ENCODE peak calls at places on chromosomes 5 and 9, in nine cellular contexts. One of them, this sample, is unnamed.

GRCh38 chr5:54905942-54906537 is 79.4 kb downstream of the ESM1 start:
- DNase-seq in GM13977: no peak
- DNase-seq in A172: peak
- DNase-seq in stomach: peak
- DNase-seq in activated T-cell treated with anti-CD3 and anti-CD28 coated beads for 4 hours: peak
- DNase-seq in pancreas: no peak
- DNase-seq in stimulated activated CD4-positive, alpha-beta T cell treated with anti-CD3 and anti-CD28 coated beads, Interleukin-12 subunit alpha, Interleukin-12 subunit beta, amount 100 ng/mL, for 24 hours: peak
- DNase-seq in neuronal stem cell: peak
- DNase-seq in choroid plexus epithelial cell: peak
- DNase-seq in this sample: peak

GRCh38 chr9:110788871-110789270 is 120.3 kb downstream of the MUSK start:
- DNase-seq in pancreas: no peak
- DNase-seq in activated T-cell treated with anti-CD3 and anti-CD28 coated beads for 4 hours: no peak
- DNase-seq in stomach: no peak
- DNase-seq in GM13977: no peak
- DNase-seq in choroid plexus epithelial cell: no peak
- DNase-seq in neuronal stem cell: no peak
- DNase-seq in stimulated activated CD4-positive, alpha-beta T cell treated with anti-CD3 and anti-CD28 coated beads, Interleukin-12 subunit alpha, Interleukin-12 subunit beta, amount 100 ng/mL, for 24 hours: no peak
- DNase-seq in A172: no peak
- DNase-seq in this sample: peak

GRCh38 chr9:90680534-90680933 is 37.9 kb upstream of the DIRAS2 start:
- DNase-seq in neuronal stem cell: no peak
- DNase-seq in pancreas: no peak
- DNase-seq in activated T-cell treated with anti-CD3 and anti-CD28 coated beads for 4 hours: no peak
- DNase-seq in GM13977: no peak
- DNase-seq in A172: no peak
- DNase-seq in stimulated activated CD4-positive, alpha-beta T cell treated with anti-CD3 and anti-CD28 coated beads, Interleukin-12 subunit alpha, Interleukin-12 subunit beta, amount 100 ng/mL, for 24 hours: no peak
- DNase-seq in stomach: no peak
- DNase-seq in choroid plexus epithelial cell: no peak
- DNase-seq in this sample: no peak

GRCh38 chr9:116247284-116247683 is 93.7 kb downstream of the PAPPA start:
- DNase-seq in neuronal stem cell: no peak
- DNase-seq in stimulated activated CD4-positive, alpha-beta T cell treated with anti-CD3 and anti-CD28 coated beads, Interleukin-12 subunit alpha, Interleukin-12 subunit beta, amount 100 ng/mL, for 24 hours: no peak
- DNase-seq in stomach: no peak
- DNase-seq in pancreas: no peak
- DNase-seq in GM13977: no peak
- DNase-seq in A172: no peak
- DNase-seq in activated T-cell treated with anti-CD3 and anti-CD28 coated beads for 4 hours: no peak
- DNase-seq in choroid plexus epithelial cell: no peak
- DNase-seq in this sample: no peak

GRCh38 chr5:669842-670395 is 23.2 kb downstream of the TPPP start:
- DNase-seq in GM13977: no peak
- DNase-seq in choroid plexus epithelial cell: no peak
- DNase-seq in activated T-cell treated with anti-CD3 and anti-CD28 coated beads for 4 hours: no peak
- DNase-seq in neuronal stem cell: no peak
- DNase-seq in A172: no peak
- DNase-seq in stimulated activated CD4-positive, alpha-beta T cell treated with anti-CD3 and anti-CD28 coated beads, Interleukin-12 subunit alpha, Interleukin-12 subunit beta, amount 100 ng/mL, for 24 hours: no peak
- DNase-seq in pancreas: peak
- DNase-seq in stomach: no peak
- DNase-seq in this sample: no peak

GRCh38 chr5:136032564-136032963 is 3.8 kb downstream of the TGFBI start:
- DNase-seq in neuronal stem cell: no peak
- DNase-seq in stimulated activated CD4-positive, alpha-beta T cell treated with anti-CD3 and anti-CD28 coated beads, Interleukin-12 subunit alpha, Interleukin-12 subunit beta, amount 100 ng/mL, for 24 hours: no peak
- DNase-seq in GM13977: no peak
- DNase-seq in pancreas: no peak
- DNase-seq in choroid plexus epithelial cell: peak
- DNase-seq in A172: peak
- DNase-seq in activated T-cell treated with anti-CD3 and anti-CD28 coated beads for 4 hours: no peak
- DNase-seq in stomach: no peak
- DNase-seq in this sample: peak

GRCh38 chr5:150377964-150378694 is 20.6 kb downstream of the TCOF1 start:
- DNase-seq in stomach: no peak
- DNase-seq in stimulated activated CD4-positive, alpha-beta T cell treated with anti-CD3 and anti-CD28 coated beads, Interleukin-12 subunit alpha, Interleukin-12 subunit beta, amount 100 ng/mL, for 24 hours: no peak
- DNase-seq in choroid plexus epithelial cell: peak
- DNase-seq in neuronal stem cell: no peak
- DNase-seq in A172: peak
- DNase-seq in pancreas: no peak
- DNase-seq in activated T-cell treated with anti-CD3 and anti-CD28 coated beads for 4 hours: no peak
- DNase-seq in GM13977: no peak
- DNase-seq in this sample: no peak

GRCh38 chr9:83023151-83023550 is 39.8 kb downstream of the RASEF start:
- DNase-seq in neuronal stem cell: no peak
- DNase-seq in stomach: no peak
- DNase-seq in A172: no peak
- DNase-seq in activated T-cell treated with anti-CD3 and anti-CD28 coated beads for 4 hours: no peak
- DNase-seq in stimulated activated CD4-positive, alpha-beta T cell treated with anti-CD3 and anti-CD28 coated beads, Interleukin-12 subunit alpha, Interleukin-12 subunit beta, amount 100 ng/mL, for 24 hours: no peak
- DNase-seq in pancreas: no peak
- DNase-seq in GM13977: no peak
- DNase-seq in choroid plexus epithelial cell: no peak
- DNase-seq in this sample: no peak

GRCh38 chr5:173963867-173964429 is 25.0 kb upstream of the C5orf47 start:
- DNase-seq in neuronal stem cell: no peak
- DNase-seq in activated T-cell treated with anti-CD3 and anti-CD28 coated beads for 4 hours: no peak
- DNase-seq in stomach: no peak
- DNase-seq in pancreas: no peak
- DNase-seq in GM13977: no peak
- DNase-seq in choroid plexus epithelial cell: no peak
- DNase-seq in A172: peak
- DNase-seq in stimulated activated CD4-positive, alpha-beta T cell treated with anti-CD3 and anti-CD28 coated beads, Interleukin-12 subunit alpha, Interleukin-12 subunit beta, amount 100 ng/mL, for 24 hours: no peak
- DNase-seq in this sample: no peak

GRCh38 chr5:102865510-102866314 is 110.6 kb downstream of the PAM start:
- DNase-seq in stimulated activated CD4-positive, alpha-beta T cell treated with anti-CD3 and anti-CD28 coated beads, Interleukin-12 subunit alpha, Interleukin-12 subunit beta, amount 100 ng/mL, for 24 hours: peak
- DNase-seq in neuronal stem cell: peak
- DNase-seq in stomach: peak
- DNase-seq in A172: peak
- DNase-seq in pancreas: peak
- DNase-seq in activated T-cell treated with anti-CD3 and anti-CD28 coated beads for 4 hours: peak
- DNase-seq in choroid plexus epithelial cell: peak
- DNase-seq in GM13977: peak
- DNase-seq in this sample: peak

GRCh38 chr9:111975709-111976108 is 79.1 kb downstream of the UGCG start:
- DNase-seq in choroid plexus epithelial cell: no peak
- DNase-seq in A172: no peak
- DNase-seq in GM13977: no peak
- DNase-seq in stomach: peak
- DNase-seq in activated T-cell treated with anti-CD3 and anti-CD28 coated beads for 4 hours: no peak
- DNase-seq in pancreas: peak
- DNase-seq in neuronal stem cell: no peak
- DNase-seq in stimulated activated CD4-positive, alpha-beta T cell treated with anti-CD3 and anti-CD28 coated beads, Interleukin-12 subunit alpha, Interleukin-12 subunit beta, amount 100 ng/mL, for 24 hours: no peak
- DNase-seq in this sample: no peak

GRCh38 chr5:78701795-78702406 is 53.3 kb upstream of the LHFPL2 start:
- DNase-seq in A172: no peak
- DNase-seq in pancreas: no peak
- DNase-seq in choroid plexus epithelial cell: peak
- DNase-seq in neuronal stem cell: no peak
- DNase-seq in activated T-cell treated with anti-CD3 and anti-CD28 coated beads for 4 hours: no peak
- DNase-seq in GM13977: no peak
- DNase-seq in stimulated activated CD4-positive, alpha-beta T cell treated with anti-CD3 and anti-CD28 coated beads, Interleukin-12 subunit alpha, Interleukin-12 subunit beta, amount 100 ng/mL, for 24 hours: no peak
- DNase-seq in stomach: no peak
- DNase-seq in this sample: no peak

GRCh38 chr9:19720374-19720773 is 68.5 kb downstream of the SLC24A2 start:
- DNase-seq in activated T-cell treated with anti-CD3 and anti-CD28 coated beads for 4 hours: no peak
- DNase-seq in GM13977: no peak
- DNase-seq in stomach: no peak
- DNase-seq in neuronal stem cell: peak
- DNase-seq in pancreas: no peak
- DNase-seq in A172: peak
- DNase-seq in choroid plexus epithelial cell: peak
- DNase-seq in stimulated activated CD4-positive, alpha-beta T cell treated with anti-CD3 and anti-CD28 coated beads, Interleukin-12 subunit alpha, Interleukin-12 subunit beta, amount 100 ng/mL, for 24 hours: no peak
- DNase-seq in this sample: no peak

GRCh38 chr5:172573115-172573882 is 67.8 kb upstream of the NEURL1B start:
- DNase-seq in A172: no peak
- DNase-seq in pancreas: no peak
- DNase-seq in activated T-cell treated with anti-CD3 and anti-CD28 coated beads for 4 hours: no peak
- DNase-seq in neuronal stem cell: no peak
- DNase-seq in stimulated activated CD4-positive, alpha-beta T cell treated with anti-CD3 and anti-CD28 coated beads, Interleukin-12 subunit alpha, Interleukin-12 subunit beta, amount 100 ng/mL, for 24 hours: no peak
- DNase-seq in GM13977: no peak
- DNase-seq in choroid plexus epithelial cell: no peak
- DNase-seq in stomach: no peak
- DNase-seq in this sample: no peak

GRCh38 chr9:12166511-12166910 is 526.7 kb upstream of the TYRP1 start:
- DNase-seq in stimulated activated CD4-positive, alpha-beta T cell treated with anti-CD3 and anti-CD28 coated beads, Interleukin-12 subunit alpha, Interleukin-12 subunit beta, amount 100 ng/mL, for 24 hours: no peak
- DNase-seq in stomach: no peak
- DNase-seq in A172: no peak
- DNase-seq in neuronal stem cell: no peak
- DNase-seq in activated T-cell treated with anti-CD3 and anti-CD28 coated beads for 4 hours: no peak
- DNase-seq in choroid plexus epithelial cell: no peak
- DNase-seq in pancreas: no peak
- DNase-seq in GM13977: no peak
- DNase-seq in this sample: no peak

GRCh38 chr9:38681747-38682227 is 38.1 kb downstream of the FAM240B start:
- DNase-seq in stomach: no peak
- DNase-seq in activated T-cell treated with anti-CD3 and anti-CD28 coated beads for 4 hours: no peak
- DNase-seq in stimulated activated CD4-positive, alpha-beta T cell treated with anti-CD3 and anti-CD28 coated beads, Interleukin-12 subunit alpha, Interleukin-12 subunit beta, amount 100 ng/mL, for 24 hours: no peak
- DNase-seq in neuronal stem cell: no peak
- DNase-seq in pancreas: no peak
- DNase-seq in GM13977: no peak
- DNase-seq in choroid plexus epithelial cell: peak
- DNase-seq in A172: peak
- DNase-seq in this sample: peak

GRCh38 chr5:135222171-135222681 is 176.8 kb downstream of the MACROH2A1 start:
- DNase-seq in A172: peak
- DNase-seq in pancreas: no peak
- DNase-seq in neuronal stem cell: no peak
- DNase-seq in stomach: peak
- DNase-seq in stimulated activated CD4-positive, alpha-beta T cell treated with anti-CD3 and anti-CD28 coated beads, Interleukin-12 subunit alpha, Interleukin-12 subunit beta, amount 100 ng/mL, for 24 hours: no peak
- DNase-seq in choroid plexus epithelial cell: no peak
- DNase-seq in GM13977: no peak
- DNase-seq in activated T-cell treated with anti-CD3 and anti-CD28 coated beads for 4 hours: no peak
- DNase-seq in this sample: no peak

This sample was measured in NCI-H226.